ENCODE peak calls at places on chromosomes 7 and 10, in five cellular contexts. One of them, this sample, is unnamed.

GRCh38 chr10:23886355-23886754 is 322.6 kb upstream of the KIAA1217 start:
- DNase-seq in aorta: no peak
- DNase-seq in heart left ventricle: no peak
- DNase-seq in mesendoderm: peak; percentile 50
- DNase-seq in psoas muscle: no peak
- DNase-seq in this sample: peak; percentile 5

GRCh38 chr7:29569648-29570047 is 6.0 kb downstream of the PRR15 start:
- DNase-seq in aorta: no peak
- DNase-seq in heart left ventricle: no peak
- DNase-seq in mesendoderm: no peak
- DNase-seq in psoas muscle: no peak
- DNase-seq in this sample: no peak

GRCh38 chr10:92590623-92591549 is 2.0 kb upstream of the KIF11 start:
- DNase-seq in aorta: no peak
- DNase-seq in heart left ventricle: no peak
- DNase-seq in mesendoderm: peak; percentile 91
- DNase-seq in psoas muscle: peak; percentile 83
- DNase-seq in this sample: peak; percentile 43

GRCh38 chr10:31646519-31646918 is 282.1 kb downstream of the ARHGAP12 start:
- DNase-seq in aorta: no peak
- DNase-seq in heart left ventricle: no peak
- DNase-seq in mesendoderm: no peak
- DNase-seq in psoas muscle: no peak
- DNase-seq in this sample: no peak

GRCh38 chr7:95718556-95719410 is 53.6 kb upstream of the DYNC1I1 start:
- DNase-seq in aorta: no peak
- DNase-seq in heart left ventricle: no peak
- DNase-seq in mesendoderm: no peak
- DNase-seq in psoas muscle: no peak
- DNase-seq in this sample: no peak

GRCh38 chr7:114842551-114843065 is 79.3 kb upstream of the MDFIC start:
- DNase-seq in aorta: no peak
- DNase-seq in heart left ventricle: no peak
- DNase-seq in mesendoderm: peak; percentile 68
- DNase-seq in psoas muscle: no peak
- DNase-seq in this sample: no peak

GRCh38 chr7:91083855-91084644 is 180.2 kb upstream of the FZD1 start:
- DNase-seq in aorta: peak; percentile 81
- DNase-seq in heart left ventricle: peak; percentile 72
- DNase-seq in mesendoderm: no peak
- DNase-seq in psoas muscle: no peak
- DNase-seq in this sample: peak; percentile 85

GRCh38 chr10:69715156-69715898 is 85.3 kb downstream of the FAM241B start:
- DNase-seq in aorta: no peak
- DNase-seq in heart left ventricle: no peak
- DNase-seq in mesendoderm: no peak
- DNase-seq in psoas muscle: no peak
- DNase-seq in this sample: no peak

GRCh38 chr10:109281347-109281746 is 642.0 kb downstream of the XPNPEP1 start:
- DNase-seq in aorta: no peak
- DNase-seq in heart left ventricle: no peak
- DNase-seq in mesendoderm: no peak
- DNase-seq in psoas muscle: no peak
- DNase-seq in this sample: no peak

GRCh38 chr7:123929620-123930019 is 4.6 kb downstream of the SPAM1 start:
- DNase-seq in aorta: no peak
- DNase-seq in heart left ventricle: no peak
- DNase-seq in mesendoderm: peak; percentile 88
- DNase-seq in psoas muscle: no peak
- DNase-seq in this sample: no peak

GRCh38 chr7:47475880-47476227 is 106.1 kb downstream of the TNS3 start:
- DNase-seq in aorta: no peak
- DNase-seq in heart left ventricle: no peak
- DNase-seq in mesendoderm: no peak
- DNase-seq in psoas muscle: no peak
- DNase-seq in this sample: no peak

GRCh38 chr7:21547511-21547910 is 4.7 kb downstream of the DNAH11 start:
- DNase-seq in aorta: no peak
- DNase-seq in heart left ventricle: no peak
- DNase-seq in mesendoderm: no peak
- DNase-seq in psoas muscle: no peak
- DNase-seq in this sample: no peak

GRCh38 chr7:66099551-66100407 is 14.9 kb upstream of the CRCP start:
- DNase-seq in aorta: peak; percentile 80
- DNase-seq in heart left ventricle: peak; percentile 58
- DNase-seq in mesendoderm: peak; percentile 93
- DNase-seq in psoas muscle: peak; percentile 64
- DNase-seq in this sample: peak; percentile 87

GRCh38 chr7:124550036-124550435 is 215.6 kb downstream of the GPR37 start:
- DNase-seq in aorta: no peak
- DNase-seq in heart left ventricle: no peak
- DNase-seq in mesendoderm: peak; percentile 21
- DNase-seq in psoas muscle: no peak
- DNase-seq in this sample: no peak

GRCh38 chr10:14889318-14889717 is 10.7 kb downstream of the SUV39H2 start:
- DNase-seq in aorta: no peak
- DNase-seq in heart left ventricle: no peak
- DNase-seq in mesendoderm: peak; percentile 48
- DNase-seq in psoas muscle: no peak
- DNase-seq in this sample: no peak

GRCh38 chr7:7816084-7816483 is 97.7 kb upstream of the RPA3 start:
- DNase-seq in aorta: no peak
- DNase-seq in heart left ventricle: no peak
- DNase-seq in mesendoderm: no peak
- DNase-seq in psoas muscle: no peak
- DNase-seq in this sample: no peak

GRCh38 chr10:58066979-58067378 is 200.7 kb downstream of the IPMK start:
- DNase-seq in aorta: no peak
- DNase-seq in heart left ventricle: no peak
- DNase-seq in mesendoderm: no peak
- DNase-seq in psoas muscle: no peak
- DNase-seq in this sample: no peak

GRCh38 chr7:39313958-39314357 is 252.2 kb upstream of the YAE1 start:
- DNase-seq in aorta: no peak
- DNase-seq in heart left ventricle: no peak
- DNase-seq in mesendoderm: peak; percentile 21
- DNase-seq in psoas muscle: no peak
- DNase-seq in this sample: no peak

GRCh38 chr10:6162589-6163356 is 40.0 kb upstream of the PFKFB3 start:
- DNase-seq in aorta: no peak
- DNase-seq in heart left ventricle: no peak
- DNase-seq in mesendoderm: peak; percentile 78
- DNase-seq in psoas muscle: no peak
- DNase-seq in this sample: no peak

GRCh38 chr7:22632674-22633073 is 94.3 kb upstream of the IL6 start:
- DNase-seq in aorta: no peak
- DNase-seq in heart left ventricle: no peak
- DNase-seq in mesendoderm: no peak
- DNase-seq in psoas muscle: no peak
- DNase-seq in this sample: no peak

GRCh38 chr10:11112718-11113117 is 95.0 kb downstream of the CELF2 start:
- DNase-seq in aorta: no peak
- DNase-seq in heart left ventricle: no peak
- DNase-seq in mesendoderm: no peak
- DNase-seq in psoas muscle: no peak
- DNase-seq in this sample: no peak

DNA sequence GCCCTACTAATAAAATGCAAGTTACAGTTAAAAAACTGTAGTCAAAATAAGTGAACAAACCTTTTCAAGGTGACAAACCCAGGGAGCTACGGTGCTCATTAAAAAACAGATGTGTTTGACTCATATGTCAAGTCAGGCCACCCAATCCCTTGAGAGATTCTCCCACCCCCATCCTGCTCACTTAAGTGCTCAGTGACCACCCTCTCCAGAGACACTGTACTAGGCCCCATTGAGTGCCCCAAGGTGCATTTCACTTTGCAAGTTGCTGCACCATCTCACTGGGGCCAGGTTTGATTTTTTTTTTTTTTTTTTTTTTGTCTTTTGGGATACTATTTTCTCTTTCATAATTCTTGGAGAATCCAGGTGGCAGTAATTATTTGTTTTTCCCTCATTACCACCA is 1.9 kb downstream of the ERV3-1 start:
- DNase-seq in aorta: no peak
- DNase-seq in heart left ventricle: no peak
- DNase-seq in mesendoderm: no peak
- DNase-seq in psoas muscle: no peak
- DNase-seq in this sample: no peak
- H3K4me3 ChIP-seq in aorta: no peak overlapping the region
- H3K4me3 ChIP-seq in heart left ventricle: no peak overlapping the region
- H3K4me3 ChIP-seq in mesendoderm: no peak overlapping the region
- H3K4me3 ChIP-seq in psoas muscle: peak overlapping the region; percentile 6
- H3K4me3 ChIP-seq in this sample: no peak overlapping the region

GRCh38 chr7:6143997-6144396 is 112.8 kb downstream of the ANKRD61 start:
- DNase-seq in aorta: no peak
- DNase-seq in heart left ventricle: no peak
- DNase-seq in mesendoderm: no peak
- DNase-seq in psoas muscle: no peak
- DNase-seq in this sample: no peak

GRCh38 chr7:6147627-6148026 is 116.5 kb downstream of the ANKRD61 start:
- DNase-seq in aorta: no peak
- DNase-seq in heart left ventricle: no peak
- DNase-seq in mesendoderm: no peak
- DNase-seq in psoas muscle: no peak
- DNase-seq in this sample: no peak

GRCh38 chr7:6139189-6139996 is 108.2 kb downstream of the ANKRD61 start:
- DNase-seq in aorta: no peak
- DNase-seq in heart left ventricle: no peak
- DNase-seq in mesendoderm: no peak
- DNase-seq in psoas muscle: no peak
- DNase-seq in this sample: no peak

GRCh38 chr7:6146666-6147065 is 115.5 kb downstream of the ANKRD61 start:
- DNase-seq in aorta: no peak
- DNase-seq in heart left ventricle: no peak
- DNase-seq in mesendoderm: no peak
- DNase-seq in psoas muscle: no peak
- DNase-seq in this sample: no peak

DNA sequence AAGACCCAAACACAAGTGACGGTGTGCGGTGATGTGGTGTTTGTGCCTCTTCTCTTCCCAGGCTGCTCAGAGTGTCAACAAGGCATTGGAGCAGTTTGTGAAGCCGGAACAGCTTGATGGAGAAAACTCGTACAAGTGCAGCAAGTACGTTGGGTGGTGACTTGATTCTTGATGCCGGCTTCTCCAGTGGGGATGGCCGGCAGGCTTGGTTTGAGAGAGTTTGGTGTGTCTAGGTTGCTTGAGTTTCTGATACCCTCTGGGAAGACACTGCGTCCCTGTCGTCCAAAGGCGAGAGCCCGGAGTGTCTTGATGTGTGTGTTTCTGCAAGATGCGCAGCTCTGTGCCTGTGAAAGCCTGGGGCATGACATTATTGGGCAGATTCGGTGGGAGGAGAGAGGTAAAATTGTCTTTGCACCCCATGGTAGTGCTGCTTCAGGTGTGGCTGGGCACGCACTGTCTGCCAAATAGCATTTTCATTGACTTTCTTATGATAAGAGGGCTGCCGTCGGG is 111.8 kb downstream of the ANKRD61 start:
- DNase-seq in aorta: no peak
- DNase-seq in heart left ventricle: no peak
- DNase-seq in mesendoderm: no peak
- DNase-seq in psoas muscle: no peak
- DNase-seq in this sample: no peak
- H3K36me3 ChIP-seq in aorta: peaks cover 2% of the 10 kb centered on the region
- H3K36me3 ChIP-seq in heart left ventricle: peaks cover 88% of the 10 kb centered on the region
- H3K36me3 ChIP-seq in mesendoderm: peaks cover 7% of the 10 kb centered on the region
- H3K36me3 ChIP-seq in psoas muscle: peaks cover 95% of the 10 kb centered on the region
- H3K36me3 ChIP-seq in this sample: peaks cover 40% of the 10 kb centered on the region

GRCh38 chr10:121998462-121998861 is 9.5 kb downstream of the TACC2 start:
- DNase-seq in aorta: no peak
- DNase-seq in heart left ventricle: no peak
- DNase-seq in mesendoderm: no peak
- DNase-seq in psoas muscle: no peak
- DNase-seq in this sample: peak; percentile 33

GRCh38 chr10:122001698-122002097 is 12.7 kb downstream of the TACC2 start:
- DNase-seq in aorta: no peak
- DNase-seq in heart left ventricle: no peak
- DNase-seq in mesendoderm: no peak
- DNase-seq in psoas muscle: no peak
- DNase-seq in this sample: no peak

GRCh38 chr10:121994429-121994881 is 5.5 kb downstream of the TACC2 start:
- DNase-seq in aorta: no peak
- DNase-seq in heart left ventricle: peak; percentile 69
- DNase-seq in mesendoderm: peak; percentile 42
- DNase-seq in psoas muscle: peak; percentile 87
- DNase-seq in this sample: peak; percentile 73

GRCh38 chr10:121999301-121999700 is 10.3 kb downstream of the TACC2 start:
- DNase-seq in aorta: no peak
- DNase-seq in heart left ventricle: no peak
- DNase-seq in mesendoderm: no peak
- DNase-seq in psoas muscle: no peak
- DNase-seq in this sample: no peak
- H3K27ac ChIP-seq in aorta: no peak overlapping the region
- H3K27ac ChIP-seq in heart left ventricle: peak overlapping the region; percentile 77
- H3K27ac ChIP-seq in mesendoderm: no peak overlapping the region
- H3K27ac ChIP-seq in psoas muscle: peak overlapping the region; percentile 98
- H3K27ac ChIP-seq in this sample: no peak overlapping the region

GRCh38 chr10:118047363-118047719 is 600 bp upstream of the RAB11FIP2 start:
- DNase-seq in aorta: peak; percentile 63
- DNase-seq in heart left ventricle: no peak
- DNase-seq in mesendoderm: no peak
- DNase-seq in psoas muscle: peak; percentile 47
- DNase-seq in this sample: peak; percentile 20

GRCh38 chr10:118046491-118047362 is at the start of gene RAB11FIP2:
- DNase-seq in aorta: peak; percentile 100
- DNase-seq in heart left ventricle: peak; percentile 97
- DNase-seq in mesendoderm: peak; percentile 95
- DNase-seq in psoas muscle: peak; percentile 98
- DNase-seq in this sample: peak; percentile 98

GRCh38 chr10:118045842-118046490 is 775 bp downstream of the RAB11FIP2 start:
- DNase-seq in aorta: peak; percentile 80
- DNase-seq in heart left ventricle: peak; percentile 50
- DNase-seq in mesendoderm: peak; percentile 70
- DNase-seq in psoas muscle: peak; percentile 76
- DNase-seq in this sample: peak; percentile 44

GRCh38 chr10:118042827-118043242 is 3.9 kb downstream of the RAB11FIP2 start:
- DNase-seq in aorta: no peak
- DNase-seq in heart left ventricle: no peak
- DNase-seq in mesendoderm: no peak
- DNase-seq in psoas muscle: no peak
- DNase-seq in this sample: no peak

DNA sequence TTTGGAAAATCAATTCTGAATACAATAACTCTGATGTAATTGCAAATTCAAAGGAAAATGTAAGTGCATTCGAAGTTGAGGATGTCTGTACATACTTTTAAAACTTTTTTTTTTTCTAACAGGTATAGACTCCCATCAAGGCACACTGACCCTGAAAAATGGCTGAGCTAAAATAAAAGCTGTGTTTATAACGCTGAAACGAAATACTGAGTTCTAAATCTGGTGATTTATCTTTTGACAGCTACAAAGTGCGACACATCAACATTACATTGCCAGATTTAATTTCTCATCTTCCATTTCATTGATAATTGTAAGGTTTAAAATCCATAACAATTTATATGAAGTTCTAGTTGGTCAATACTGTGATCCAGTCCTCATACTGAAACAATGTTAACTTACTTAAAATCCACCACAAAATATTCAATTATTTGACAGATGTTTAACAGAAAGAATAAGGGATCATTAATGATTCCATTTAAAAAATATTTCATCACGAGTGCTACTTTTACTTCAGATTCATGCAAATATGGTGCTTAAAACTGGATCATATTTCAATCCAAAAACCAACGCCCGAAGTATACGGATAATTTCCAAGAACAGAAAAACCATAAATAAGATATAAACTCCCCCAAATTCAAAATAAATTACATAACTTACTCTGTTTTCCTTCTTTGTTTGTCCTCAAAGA is 1.4 kb downstream of the RAB11FIP2 start:
- DNase-seq in aorta: no peak
- DNase-seq in heart left ventricle: no peak
- DNase-seq in mesendoderm: no peak
- DNase-seq in psoas muscle: no peak
- DNase-seq in this sample: no peak
- H3K4me3 ChIP-seq in aorta: peak overlapping the region; percentile 81
- H3K4me3 ChIP-seq in heart left ventricle: peak overlapping the region; percentile 93
- H3K4me3 ChIP-seq in mesendoderm: no peak overlapping the region
- H3K4me3 ChIP-seq in psoas muscle: peak overlapping the region; percentile 86
- H3K4me3 ChIP-seq in this sample: peak overlapping the region; percentile 97